ENCODE peak calls at places on chromosomes 4 and X, in nine cellular contexts. C is AG09309, F is MCF 10A, S is fibroblast of gingiva, Z is memory B cell, Y is HCEC 1CT, J is AG08395, V is stomach, R is AG08396. U is an unnamed sample.
A peak's percentile ranks its signal among the peaks of the same experiment; 100 is the strongest.

GRCh38 chr4:93334003-93334402 is 494.6 kb upstream of the ATOH1 start:
- DNase-seq in Y (no peak), F (peak; percentile 19), J (no peak), C (no peak), S (peak; percentile 77), V (no peak), Z (no peak), R (peak; percentile 2), U (no peak)

GRCh38 chrX:102517331-102517730 is 792 bp upstream of the TMSB15A start:
- DNase-seq in S (no peak), F (peak; percentile 34), Z (no peak), V (no peak), J (no peak), C (no peak), R (no peak), Y (no peak), U (no peak)

GRCh38 chr4:54255881-54256280 is 26.8 kb downstream of the PDGFRA start:
- DNase-seq in C (peak; percentile 29), V (no peak), Y (peak; percentile 15), Z (no peak), J (no peak), F (no peak), S (peak; percentile 67), R (no peak), U (no peak)

GRCh38 chr4:156476359-156476758 is 495.2 kb downstream of the PDGFC start:
- DNase-seq in V (no peak), Z (no peak), C (peak; percentile 97), S (peak; percentile 88), J (peak; percentile 87), Y (peak; percentile 94), F (peak; percentile 82), R (peak; percentile 80), U (no peak)

GRCh38 chrX:76253432-76253831 is 80.6 kb downstream of the PBDC1 start:
- DNase-seq in V (peak; percentile 28), R (peak; percentile 40), Z (peak; percentile 22), C (no peak), J (peak; percentile 30), Y (peak; percentile 31), F (peak; percentile 66), S (peak; percentile 26), U (peak; percentile 33)

GRCh38 chrX:31223817-31224216 is 152.0 kb upstream of the FTHL17 start:
- DNase-seq in S (peak; percentile 2), Z (no peak), J (peak; percentile 20), V (no peak), Y (peak; percentile 66), F (peak; percentile 75), C (peak; percentile 46), R (peak; percentile 12), U (peak; percentile 12)

GRCh38 chr4:46123872-46124755 is at the start of gene GABRG1:
- DNase-seq in S (no peak), R (no peak), F (no peak), Y (no peak), Z (no peak), V (no peak), J (no peak), C (no peak), U (no peak)

GRCh38 chr4:2047031-2047660 is 12.0 kb upstream of the NAT8L start:
- DNase-seq in V (no peak), C (no peak), R (no peak), F (no peak), J (no peak), S (no peak), Z (no peak), Y (no peak), U (no peak)

GRCh38 chrX:40647307-40648197 is at the start of gene CXorf38:
- DNase-seq in Z (peak; percentile 88), C (peak; percentile 50), V (peak; percentile 94), J (peak; percentile 99), R (peak; percentile 97), Y (peak; percentile 73), F (peak; percentile 81), S (peak; percentile 81), U (peak; percentile 94)

GRCh38 chr4:21656832-21657231 is 291.7 kb downstream of the KCNIP4 start:
- DNase-seq in Z (no peak), R (no peak), F (peak; percentile 63), J (no peak), V (no peak), S (peak; percentile 8), Y (no peak), C (no peak), U (no peak)

GRCh38 chr4:78937837-78938236 is 1.4 kb downstream of the PAQR3 start:
- DNase-seq in F (peak; percentile 30), Y (no peak), V (no peak), S (no peak), R (no peak), Z (no peak), J (peak; percentile 7), C (no peak), U (no peak)

GRCh38 chr4:141021397-141022194 is 111.7 kb downstream of the RNF150 start:
- DNase-seq in S (peak; percentile 31), R (no peak), F (no peak), V (no peak), Y (no peak), C (no peak), J (no peak), Z (no peak), U (no peak)

GRCh38 chr4:2237267-2237666 is 4.7 kb downstream of the HAUS3 start:
- DNase-seq in J (no peak), V (no peak), R (no peak), S (no peak), F (no peak), Z (no peak), C (no peak), Y (no peak), U (no peak)

GRCh38 chr4:3338976-3339531 is 46.2 kb downstream of the RGS12 start:
- DNase-seq in F (no peak), J (no peak), C (no peak), S (no peak), Y (no peak), R (no peak), Z (no peak), V (no peak), U (no peak)

U was measured in naive B cell.